ENCODE peak calls at places on chromosomes 3 and 15, in five cellular contexts. G is HEK293T, J is K562, Z is SK-N-SH, H is GM12878. E is an unnamed sample.

GRCh38 chr3:193970773-193971206 is 165.2 kb upstream of the HES1 start:
- DNase-seq in G (no peak), J (no peak), Z (no peak), H (no peak), E (peak; percentile 22)

GRCh38 chr15:38216763-38217162 is 35.9 kb upstream of the SPRED1 start:
- DNase-seq in G (no peak), J (no peak), Z (no peak), H (no peak), E (peak; percentile 62)

GRCh38 chr3:151864423-151865101 is 8.9 kb upstream of the SUCNR1 start:
- DNase-seq in G (no peak), J (no peak), Z (no peak), H (no peak), E (no peak)

GRCh38 chr3:69090021-69090420 is 5.3 kb downstream of the ARL6IP5 start:
- DNase-seq in G (no peak), J (no peak), Z (no peak), H (no peak), E (no peak)

GRCh38 chr15:41900526-41901380 is 6.9 kb upstream of the SPTBN5 start:
- DNase-seq in G (no peak), J (no peak), Z (no peak), H (no peak), E (no peak)

GRCh38 chr3:111159391-111159790 is 87.8 kb downstream of the NECTIN3 start:
- DNase-seq in G (no peak), J (no peak), Z (no peak), H (no peak), E (no peak)

GRCh38 chr15:64144192-64144564 is 7.4 kb upstream of the SNX22 start:
- DNase-seq in G (no peak), J (no peak), Z (no peak), H (no peak), E (no peak)

GRCh38 chr3:55162031-55162784 is 234.3 kb upstream of the LRTM1 start:
- DNase-seq in G (no peak), J (no peak), Z (no peak), H (peak; percentile 19), E (no peak)

GRCh38 chr3:19147905-19148767 is at the start of gene KCNH8:
- DNase-seq in G (peak; percentile 7), J (peak; percentile 19), Z (peak; percentile 81), H (no peak), E (no peak)

GRCh38 chr15:42155546-42156265 is 730 bp downstream of the PLA2G4F start:
- DNase-seq in G (no peak), J (peak; percentile 56), Z (peak; percentile 58), H (no peak), E (no peak)

GRCh38 chr15:62869116-62869515 is 173.4 kb upstream of the TPM1 start:
- DNase-seq in G (no peak), J (no peak), Z (no peak), H (no peak), E (no peak)

GRCh38 chr15:98649996-98650870 is 1.9 kb downstream of the IGF1R start:
- DNase-seq in G (peak; percentile 41), J (no peak), Z (peak; percentile 56), H (no peak), E (peak; percentile 48)

GRCh38 chr3:143428351-143428750 is 308.8 kb downstream of the CHST2 start:
- DNase-seq in G (no peak), J (no peak), Z (no peak), H (no peak), E (no peak)

GRCh38 chr3:192063570-192063969 is 602.6 kb downstream of the PYDC2 start:
- DNase-seq in G (no peak), J (no peak), Z (peak; percentile 1), H (peak; percentile 45), E (no peak)

GRCh38 chr3:128247841-128248240 is 94.6 kb downstream of the EEFSEC start:
- DNase-seq in G (no peak), J (no peak), Z (no peak), H (no peak), E (no peak)

GRCh38 chr15:77535845-77536244 is 96.9 kb downstream of the LINGO1 start:
- DNase-seq in G (no peak), J (peak; percentile 41), Z (no peak), H (no peak), E (no peak)

GRCh38 chr3:189937302-189938255 is 183.1 kb downstream of the P3H2 start:
- DNase-seq in G (no peak), J (no peak), Z (no peak), H (no peak), E (no peak)

GRCh38 chr3:152910211-152910610 is 75.3 kb downstream of the P2RY1 start:
- DNase-seq in G (no peak), J (no peak), Z (no peak), H (no peak), E (peak; percentile 4)

GRCh38 chr3:145359040-145359439 is 801.9 kb downstream of the PLOD2 start:
- DNase-seq in G (no peak), J (no peak), Z (no peak), H (no peak), E (no peak)

GRCh38 chr3:16849240-16849639 is 35.5 kb upstream of the PLCL2 start:
- DNase-seq in G (no peak), J (no peak), Z (no peak), H (no peak), E (no peak)

GRCh38 chr3:48398701-48399386 is 26.8 kb downstream of the FBXW12 start:
- DNase-seq in G (no peak), J (peak; percentile 8), Z (peak; percentile 7), H (no peak), E (no peak)

GRCh38 chr15:66290007-66290406 is 3.4 kb upstream of the DIS3L start:
- DNase-seq in G (no peak), J (no peak), Z (no peak), H (no peak), E (no peak)

GRCh38 chr3:34382859-34383258 is 584.4 kb downstream of the PDCD6IP start:
- DNase-seq in G (no peak), J (no peak), Z (no peak), H (no peak), E (no peak)

GRCh38 chr3:4797201-4797600 is 182.0 kb upstream of the BHLHE40 start:
- DNase-seq in G (no peak), J (no peak), Z (no peak), H (no peak), E (no peak)

GRCh38 chr15:98997312-98997711 is 10.3 kb downstream of the PGPEP1L start:
- DNase-seq in G (no peak), J (no peak), Z (no peak), H (no peak), E (no peak)

GRCh38 chr3:45491344-45491743 is 103.0 kb downstream of the LARS2 start:
- DNase-seq in G (no peak), J (no peak), Z (no peak), H (no peak), E (no peak)

GRCh38 chr3:46061887-46062286 is 34.6 kb upstream of the XCR1 start:
- DNase-seq in G (no peak), J (no peak), Z (no peak), H (no peak), E (no peak)

GRCh38 chr3:50806806-50807205 is 132.1 kb downstream of the DOCK3 start:
- DNase-seq in G (no peak), J (no peak), Z (no peak), H (no peak), E (no peak)

GRCh38 chr3:50811893-50812292 is 137.2 kb downstream of the DOCK3 start:
- DNase-seq in G (no peak), J (no peak), Z (no peak), H (no peak), E (no peak)

GRCh38 chr3:50805321-50805720 is 130.6 kb downstream of the DOCK3 start:
- DNase-seq in G (no peak), J (no peak), Z (no peak), H (no peak), E (no peak)

GRCh38 chr3:50806031-50806430 is 131.3 kb downstream of the DOCK3 start:
- DNase-seq in G (no peak), J (no peak), Z (no peak), H (no peak), E (no peak)

GRCh38 chr3:50807266-50807665 is 132.5 kb downstream of the DOCK3 start:
- DNase-seq in G (no peak), J (no peak), Z (no peak), H (no peak), E (no peak)
- TF ChIP-seq FOXM1 in G (no peak), J (no peak), Z (no peak), H (no peak), E (no peak)

DNA sequence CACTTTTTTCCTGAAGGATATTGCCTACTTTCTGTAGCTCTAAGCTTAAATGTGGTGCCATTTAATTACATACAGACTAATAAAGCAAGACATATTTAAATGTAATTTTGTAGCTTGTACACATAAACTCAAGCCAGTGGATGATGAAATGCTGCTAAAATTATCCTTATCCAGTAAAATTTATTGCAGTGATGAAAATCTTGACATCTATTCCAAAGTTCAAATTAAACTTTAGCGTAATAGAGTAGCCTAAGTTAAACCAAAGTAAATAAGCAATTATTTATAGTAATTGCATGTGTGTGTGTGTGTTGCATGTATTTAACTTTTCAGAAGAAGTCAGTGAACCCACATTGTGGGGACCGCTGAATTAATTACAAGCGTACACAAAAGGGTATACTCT is 85.1 kb downstream of the MECOM start:
- DNase-seq in G (no peak), J (no peak), Z (no peak), H (no peak), E (no peak)
- TF ChIP-seq FOXM1 in G (no peak), J (no peak), Z (no peak), H (no peak), E (no peak)

DNA sequence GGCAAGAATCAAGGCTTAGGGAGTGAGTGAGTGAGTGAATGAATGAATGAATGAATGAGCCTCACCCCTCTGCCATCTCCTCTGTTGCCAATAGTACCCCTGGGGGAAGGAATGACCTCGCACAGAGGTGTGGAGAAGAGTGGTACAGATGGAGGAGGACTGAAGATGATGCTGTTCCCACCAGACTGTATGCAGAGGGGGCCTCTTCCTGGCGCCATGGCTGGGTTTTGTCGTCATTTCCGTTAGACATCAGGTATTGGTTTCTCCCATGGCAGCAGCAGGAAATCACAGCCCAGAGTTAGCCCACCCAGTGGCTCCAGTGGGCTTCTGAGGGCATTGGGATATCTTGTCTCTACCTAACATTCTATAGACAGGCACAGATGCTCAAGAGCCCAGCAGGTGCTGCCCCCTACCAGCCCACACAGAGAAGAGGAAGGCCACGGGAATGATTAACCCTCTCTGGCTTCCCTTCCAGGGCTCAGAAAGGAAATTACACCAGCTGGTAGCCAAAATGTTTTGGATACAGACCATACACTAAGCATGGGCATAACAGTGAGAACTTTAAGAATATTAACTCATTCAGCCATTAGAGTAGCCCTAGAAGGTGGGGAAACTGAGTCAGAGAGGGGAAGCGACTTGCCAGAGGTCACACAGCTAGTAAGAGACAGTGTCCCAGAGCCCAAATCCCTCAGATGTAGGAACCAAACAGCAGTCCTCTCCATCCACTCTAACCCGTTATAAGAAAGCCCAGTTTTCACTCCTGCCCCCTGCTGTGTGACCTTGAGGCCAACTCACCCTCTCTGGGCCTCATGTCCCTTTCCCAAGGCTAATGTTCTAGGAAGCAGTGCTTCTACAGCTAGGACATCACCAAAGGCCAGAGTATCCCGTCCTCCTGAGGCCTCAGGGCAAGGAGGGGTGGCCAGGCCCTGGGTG is 109.6 kb upstream of the SLC6A11 start:
- DNase-seq in G (no peak), J (no peak), Z (peak; percentile 49), H (no peak), E (no peak)
- TF ChIP-seq FOXM1 in G (no peak), J (no peak), Z (no peak), H (no peak), E (no peak)

DNA sequence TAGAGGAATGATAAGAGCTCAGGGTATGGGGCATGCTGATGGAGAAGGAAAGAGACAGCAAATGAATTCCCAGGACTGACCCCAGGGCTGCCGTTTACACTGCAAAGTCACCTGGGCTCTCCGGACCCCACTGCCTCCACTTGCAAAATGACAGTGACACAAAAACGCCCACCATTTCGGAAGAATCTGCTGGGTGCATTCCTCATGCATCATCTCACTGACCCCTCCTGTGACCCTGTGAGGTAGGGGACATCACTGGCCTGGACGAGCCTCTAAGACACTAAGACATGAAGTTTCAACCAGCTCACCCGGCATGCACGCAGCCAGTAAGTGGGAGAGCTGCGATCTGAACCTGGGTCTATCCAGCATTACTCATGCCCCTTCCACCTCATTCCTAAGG is 60.3 kb downstream of the PCSK6 start:
- DNase-seq in G (no peak), J (no peak), Z (no peak), H (no peak), E (no peak)
- TF ChIP-seq FOXM1 in G (no peak), J (no peak), Z (no peak), H (no peak), E (no peak)